ENCODE peak calls at places on chromosomes 16 and 17, in nine cellular contexts. E is IMR-90, Q is mucosa of descending colon, S is left ventricle myocardium inferior, M is stomach, F is AG04450, A is astrocyte of the spinal cord, P is LNCaP clone FGC, B is choroid plexus epithelial cell. U is an unnamed sample.

GRCh38 chr17:68613739-68614298 is 12.7 kb upstream of the FAM20A start:
- DNase-seq in M (no peak), A (peak), E (no peak), S (no peak), P (no peak), F (no peak), Q (peak), B (peak), U (no peak)

GRCh38 chr16:53515811-53516210 is 12.8 kb upstream of the AKTIP start:
- DNase-seq in Q (no peak), E (no peak), M (no peak), A (no peak), S (no peak), B (no peak), F (no peak), P (no peak), U (no peak)

GRCh38 chr17:65987988-65988387 is 203.9 kb downstream of the CEP112 start:
- DNase-seq in E (peak), M (no peak), Q (peak), S (no peak), A (peak), P (peak), F (peak), B (peak), U (peak)

GRCh38 chr17:78497115-78497540 is 80.1 kb downstream of the DNAH17 start:
- DNase-seq in E (peak), M (peak), B (peak), Q (peak), A (peak), F (peak), P (peak), S (peak), U (no peak)

GRCh38 chr16:4519274-4520058 is 19.1 kb downstream of the CDIP1 start:
- DNase-seq in M (no peak), E (no peak), P (no peak), B (no peak), S (no peak), A (no peak), F (no peak), Q (no peak), U (no peak)

GRCh38 chr17:60354223-60354622 is 37.7 kb downstream of the USP32 start:
- DNase-seq in M (no peak), A (peak), B (peak), Q (no peak), E (peak), S (no peak), F (peak), P (peak), U (no peak)

GRCh38 chr17:6517017-6517416 is 39.3 kb downstream of the PITPNM3 start:
- DNase-seq in B (no peak), Q (no peak), E (no peak), P (no peak), A (no peak), S (no peak), M (no peak), F (no peak), U (no peak)

GRCh38 chr17:37430051-37430591 is 23.4 kb downstream of the TADA2A start:
- DNase-seq in B (peak), P (no peak), E (peak), Q (no peak), S (no peak), A (peak), M (no peak), F (no peak), U (no peak)

GRCh38 chr17:9917801-9918200 is 12.7 kb upstream of the RCVRN start:
- DNase-seq in B (no peak), F (no peak), S (peak), A (no peak), M (no peak), Q (no peak), E (no peak), P (no peak), U (no peak)

GRCh38 chr16:47581114-47581513 is 120.0 kb downstream of the PHKB start:
- DNase-seq in F (no peak), E (no peak), A (no peak), P (no peak), B (peak), Q (no peak), M (no peak), S (no peak), U (no peak)

GRCh38 chr17:78671607-78672404 is 94.6 kb upstream of the DNAH17 start:
- DNase-seq in A (peak), Q (no peak), E (peak), P (no peak), S (no peak), B (no peak), M (no peak), F (peak), U (no peak)

GRCh38 chr16:79509221-79509631 is 91.3 kb downstream of the MAF start:
- DNase-seq in M (peak), P (peak), A (no peak), F (no peak), E (no peak), B (no peak), Q (peak), S (peak), U (no peak)

GRCh38 chr16:17238285-17239028 is 232.3 kb downstream of the XYLT1 start:
- DNase-seq in Q (no peak), M (no peak), E (no peak), S (no peak), A (no peak), P (no peak), F (no peak), B (no peak), U (no peak)

GRCh38 chr17:752620-753219 is 656 bp upstream of the GEMIN4 start:
- DNase-seq in B (peak), E (peak), S (peak), P (peak), A (peak), F (peak), Q (peak), M (peak), U (no peak)

GRCh38 chr16:5918553-5919127 is 821.0 kb upstream of the EEF2KMT start:
- DNase-seq in A (no peak), F (no peak), P (no peak), B (no peak), Q (peak), M (no peak), S (no peak), E (no peak), U (no peak)
- TF ChIP-seq CTCF in A (no peak), F (no peak), P (peak), B (no peak), Q (no peak), M (no peak), S (no peak), E (no peak), U (peak)

GRCh38 chr16:10297341-10298006 is 88.4 kb upstream of the ATF7IP2 start:
- DNase-seq in F (no peak), P (no peak), A (no peak), Q (peak), E (no peak), M (no peak), B (no peak), S (no peak), U (no peak)
- H3K4me3 ChIP-seq in F (no peak), P (no peak), A (no peak), Q (no peak), E (no peak), M (no peak), B (no peak), S (no peak), U (no peak)

DNA sequence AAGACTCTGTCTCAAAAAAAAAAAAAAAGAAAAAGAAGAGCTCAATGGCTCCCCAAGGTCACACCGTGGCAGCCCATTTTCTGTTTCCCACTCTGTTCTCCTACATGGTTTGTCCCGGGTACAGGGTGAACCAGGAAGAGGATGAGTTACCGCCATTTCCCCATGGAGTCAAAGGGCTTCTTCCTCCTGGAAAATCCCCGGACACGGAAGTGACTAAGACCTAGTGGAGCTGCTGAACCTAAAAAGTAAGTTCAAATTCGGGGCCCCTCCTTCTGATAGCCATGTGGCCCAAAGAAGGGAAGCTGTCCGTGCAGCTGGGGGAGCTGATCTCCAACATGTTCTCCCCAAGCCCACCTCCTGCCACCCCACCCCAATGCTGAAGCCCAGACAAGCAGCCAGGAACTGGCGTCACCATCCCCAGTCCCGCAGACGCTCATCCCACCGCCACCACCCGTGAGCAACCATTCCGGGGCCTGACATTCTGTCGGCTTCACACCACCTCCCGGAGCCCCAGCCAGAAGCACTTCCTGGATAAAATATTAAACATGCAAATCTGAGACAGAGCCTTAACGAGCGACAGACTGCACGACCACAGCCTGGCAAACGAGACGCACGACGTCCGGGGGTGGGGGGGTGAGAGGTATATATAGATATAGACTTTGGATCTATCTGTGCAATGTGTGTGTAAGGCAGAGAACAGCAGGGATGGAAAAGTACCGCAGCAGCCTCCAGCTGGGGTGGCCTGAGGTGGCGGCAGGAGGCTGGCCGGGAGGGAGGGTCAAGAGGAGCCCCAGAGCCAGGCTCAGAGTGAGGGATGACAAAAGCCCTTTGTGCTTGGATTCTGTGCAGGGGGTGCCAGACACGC is 17.6 kb downstream of the EPOP start:
- DNase-seq in M (no peak), Q (peak), B (no peak), P (no peak), F (no peak), S (no peak), E (no peak), A (no peak), U (no peak)
- TF ChIP-seq CTCF in M (no peak), Q (no peak), B (no peak), P (no peak), F (no peak), S (no peak), E (no peak), A (no peak), U (no peak)

DNA sequence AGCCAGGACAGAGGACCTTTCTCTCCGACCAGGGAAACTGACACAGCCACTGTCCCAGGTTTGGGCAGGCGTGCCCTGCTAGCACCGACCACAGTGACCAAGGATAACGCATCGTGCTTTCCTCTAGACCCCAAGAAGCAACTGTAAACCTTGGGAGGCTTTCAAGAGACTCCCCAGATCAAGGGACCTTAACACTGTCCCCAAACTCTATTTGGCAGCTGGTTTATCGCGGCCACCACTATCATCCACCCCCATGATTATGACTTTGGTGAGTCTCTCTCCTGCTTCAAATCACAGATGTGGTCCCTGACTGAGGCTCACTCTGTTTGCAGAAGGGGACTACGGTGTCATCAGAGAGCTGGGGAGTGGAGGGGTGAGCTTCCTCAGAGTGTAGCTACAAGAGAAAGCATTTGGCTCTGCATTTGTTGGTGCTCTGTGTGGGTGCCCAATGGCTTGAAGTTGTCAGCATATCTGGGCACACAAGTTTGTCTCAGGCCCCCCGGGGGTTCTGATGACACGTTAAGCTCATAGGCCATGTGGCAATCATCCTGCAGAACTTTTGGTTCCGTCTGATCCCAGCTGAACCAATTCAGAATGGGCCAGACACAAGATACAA is 408.0 kb downstream of the SLC39A11 start:
- DNase-seq in E (no peak), B (no peak), P (no peak), Q (no peak), A (no peak), M (no peak), F (no peak), S (no peak), U (no peak)
- H3K4me3 ChIP-seq in E (no peak), B (no peak), P (peak), Q (no peak), A (no peak), M (no peak), F (no peak), S (no peak), U (no peak)

GRCh38 chr17:40123811-40124114 is 2.0 kb downstream of the MSL1 start:
- DNase-seq in P (no peak), A (no peak), B (no peak), Q (no peak), E (no peak), M (no peak), F (no peak), S (no peak), U (no peak)

GRCh38 chr17:40121886-40122465 is at the start of gene MSL1:
- DNase-seq in E (peak), M (peak), P (no peak), Q (peak), F (no peak), S (peak), A (peak), B (peak), U (no peak)

GRCh38 chr17:40121191-40121885 is 433 bp upstream of the MSL1 start:
- DNase-seq in F (no peak), B (peak), Q (peak), M (no peak), P (no peak), S (peak), E (peak), A (peak), U (no peak)

GRCh38 chr17:40122944-40123810 is 1.4 kb downstream of the MSL1 start:
- DNase-seq in P (no peak), S (peak), F (no peak), Q (peak), A (peak), E (peak), M (no peak), B (peak), U (no peak)

GRCh38 chr17:40122466-40122943 is 734 bp downstream of the MSL1 start:
- DNase-seq in M (no peak), F (no peak), S (peak), B (peak), E (peak), A (no peak), Q (peak), P (no peak), U (no peak)
- TF ChIP-seq CTCF in M (no peak), F (peak), S (peak), B (peak), E (peak), A (peak), Q (no peak), P (peak), U (no peak)

GRCh38 chr17:41666708-41667279 is 21.9 kb upstream of the EIF1 start:
- DNase-seq in A (peak), S (peak), B (peak), E (peak), F (no peak), M (peak), Q (peak), P (no peak), U (no peak)

GRCh38 chr17:41665566-41666335 is 22.9 kb upstream of the EIF1 start:
- DNase-seq in B (peak), M (peak), F (peak), A (peak), S (peak), Q (peak), P (peak), E (peak), U (no peak)

GRCh38 chr17:41664587-41665565 is 23.8 kb upstream of the EIF1 start:
- DNase-seq in E (no peak), F (no peak), S (no peak), A (no peak), B (no peak), P (no peak), Q (no peak), M (no peak), U (no peak)

GRCh38 chr17:41666336-41666680 is 22.4 kb upstream of the EIF1 start:
- DNase-seq in A (peak), E (peak), S (no peak), F (peak), M (no peak), P (no peak), B (peak), Q (no peak), U (no peak)

DNA sequence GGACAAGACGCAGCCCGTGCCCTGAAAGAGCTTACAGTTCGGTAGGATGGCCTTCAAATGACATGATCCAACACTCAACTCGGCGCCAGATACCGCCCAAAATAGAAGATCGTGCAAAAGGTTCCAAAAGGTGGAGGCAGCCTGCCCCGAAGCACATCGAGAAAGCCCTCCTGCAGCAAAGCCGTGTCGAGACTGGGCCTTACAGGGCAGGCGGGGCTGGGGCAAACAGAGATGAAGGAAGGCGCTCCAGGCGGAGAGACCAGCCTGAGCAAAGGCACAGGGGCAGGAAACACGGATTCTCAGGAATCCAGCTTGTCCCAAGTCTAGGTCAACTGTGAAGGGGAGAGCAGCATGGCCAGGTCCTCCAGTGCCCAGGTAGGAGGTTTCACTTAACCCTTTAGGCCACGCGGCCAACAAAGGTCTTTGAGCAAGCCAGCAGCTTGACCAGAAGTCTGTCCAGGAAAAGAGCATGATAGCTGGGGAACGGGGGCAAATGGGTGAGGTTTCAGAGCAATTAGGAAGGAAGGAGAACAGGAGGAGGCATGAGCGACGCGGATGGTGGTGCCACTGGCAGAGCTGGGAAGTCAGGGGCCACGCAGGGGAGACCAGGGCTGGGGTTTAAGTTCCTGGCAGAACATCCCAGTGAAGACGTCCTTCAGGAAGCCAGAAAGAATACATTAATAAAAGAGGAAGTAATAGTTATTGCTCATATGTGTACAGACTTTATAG is 21.2 kb upstream of the EIF1 start:
- DNase-seq in S (no peak), Q (no peak), A (no peak), E (no peak), F (no peak), P (no peak), B (no peak), M (no peak), U (no peak)
- H3K4me3 ChIP-seq in S (peak), Q (no peak), A (no peak), E (no peak), F (peak), P (no peak), B (no peak), M (peak), U (peak)

GRCh38 chr16:85527767-85528297 is 85.3 kb upstream of the GSE1 start:
- DNase-seq in B (no peak), M (no peak), P (no peak), S (no peak), A (no peak), E (no peak), F (no peak), Q (no peak), U (no peak)

GRCh38 chr16:85530370-85530739 is 82.8 kb upstream of the GSE1 start:
- DNase-seq in B (no peak), A (no peak), M (no peak), E (no peak), Q (no peak), F (no peak), P (no peak), S (no peak), U (no peak)

GRCh38 chr16:85527042-85527766 is 85.9 kb upstream of the GSE1 start:
- DNase-seq in M (no peak), P (no peak), S (no peak), E (no peak), A (no peak), B (no peak), Q (no peak), F (no peak), U (no peak)

GRCh38 chr16:85529489-85530369 is 83.4 kb upstream of the GSE1 start:
- DNase-seq in Q (no peak), B (no peak), F (no peak), P (no peak), S (no peak), M (no peak), A (no peak), E (no peak), U (no peak)

DNA sequence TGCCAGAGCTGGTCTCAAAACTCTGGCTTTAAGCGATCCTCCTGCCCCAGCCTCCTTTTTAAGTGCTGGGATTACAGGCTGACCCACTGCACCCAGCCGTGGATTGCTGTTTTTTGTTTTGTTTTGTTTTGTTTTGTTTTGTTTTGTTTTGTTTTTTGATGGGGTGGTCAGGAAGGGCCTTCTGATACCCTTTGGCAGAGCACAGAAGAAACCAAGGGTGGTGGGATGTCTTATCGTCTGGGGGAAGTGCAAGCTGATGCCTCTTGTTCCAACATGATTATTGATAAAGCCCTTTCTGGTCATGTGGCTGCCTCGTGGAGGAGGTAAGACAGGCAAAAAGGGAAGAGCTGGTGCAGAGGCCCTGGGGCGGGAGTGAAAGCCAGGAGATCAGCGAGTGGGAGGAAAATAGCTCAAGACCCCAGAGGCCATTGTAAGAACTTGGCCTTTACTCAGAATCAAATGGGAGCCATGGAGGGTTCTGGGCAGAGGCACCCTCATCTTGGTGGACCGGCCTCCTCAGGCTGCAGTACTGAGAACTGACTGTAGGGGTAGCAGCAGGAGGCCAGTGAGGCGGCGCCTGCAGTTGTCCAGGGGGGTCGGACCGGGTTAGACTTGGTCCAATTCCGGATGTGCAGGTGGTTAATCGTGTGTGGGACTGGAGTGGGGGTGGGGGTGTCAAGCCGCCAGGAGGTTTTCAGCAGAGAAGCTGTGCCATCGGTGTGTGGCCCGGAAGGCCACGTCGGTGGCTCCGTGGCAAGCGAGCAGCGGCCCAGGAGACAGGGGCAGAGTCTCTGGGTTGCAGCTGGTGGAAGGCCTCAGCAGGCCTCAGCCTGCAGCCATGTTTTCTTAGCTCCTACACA is 84.4 kb upstream of the GSE1 start:
- DNase-seq in S (no peak), P (no peak), E (no peak), B (no peak), M (no peak), A (no peak), F (no peak), Q (peak), U (no peak)
- TF ChIP-seq CTCF in S (peak), P (peak), E (peak), B (peak), M (no peak), A (peak), F (peak), Q (no peak), U (peak)

U was measured in epithelial cell of proximal tubule.